ENCODE peak calls at places on chromosomes 5 and 9, in nine cellular contexts. D is stimulated activated CD4-positive, alpha-beta T cell treated with anti-CD3 and anti-CD28 coated beads, TNF-alpha, amount 100 ng/mL, for 48 hours; B is activated T-helper 1 cell treated with anti-CD3 and anti-CD28 coated beads, Interleukin-2, amount 50 U/mL, for 16 hours; S is RWPE1; R is neuronal stem cell; Z is memory B cell; G is hypothalamus; C is CD8-positive, alpha-beta memory T cell; A is ACHN. H is an unnamed sample.

GRCh38 chr5:172274951-172275753 is 8.4 kb downstream of the UBTD2 start:
- DNase-seq in D (peak), A (no peak), S (peak), R (no peak), C (peak), Z (peak), G (no peak), B (no peak), H (peak)

GRCh38 chr5:44536650-44537260 is 147.5 kb upstream of the FGF10 start:
- DNase-seq in G (no peak), S (peak), B (no peak), A (peak), Z (no peak), D (no peak), R (peak), C (no peak), H (peak)

GRCh38 chr5:56961746-56962145 is 9.8 kb upstream of the MIER3 start:
- DNase-seq in G (no peak), R (no peak), C (no peak), B (no peak), S (no peak), D (no peak), Z (no peak), A (no peak), H (no peak)

GRCh38 chr5:151023651-151024050 is 3.3 kb downstream of the GPX3 start:
- DNase-seq in S (peak), Z (no peak), B (no peak), A (no peak), C (no peak), G (no peak), R (no peak), D (no peak), H (peak)

GRCh38 chr5:168472329-168472728 is 13.9 kb upstream of the RARS1 start:
- DNase-seq in S (peak), R (no peak), D (no peak), B (no peak), C (no peak), Z (no peak), G (no peak), A (peak), H (peak)

GRCh38 chr9:91059713-91060112 is 258.1 kb downstream of the SYK start:
- DNase-seq in G (no peak), C (no peak), D (no peak), Z (no peak), S (no peak), R (no peak), B (no peak), A (no peak), H (peak)

GRCh38 chr5:122415030-122415429 is 103.0 kb downstream of the SNCAIP start:
- DNase-seq in R (no peak), C (no peak), B (no peak), A (no peak), S (no peak), G (no peak), Z (no peak), D (no peak), H (no peak)

GRCh38 chr9:89747589-89747988 is 142.8 kb downstream of the GADD45G start:
- DNase-seq in G (no peak), S (no peak), C (no peak), B (no peak), D (no peak), Z (no peak), A (no peak), R (no peak), H (no peak)

GRCh38 chr9:73179594-73179993 is 27.9 kb downstream of the ANXA1 start:
- DNase-seq in D (no peak), C (no peak), R (no peak), S (peak), A (no peak), Z (no peak), B (no peak), G (no peak), H (peak)

GRCh38 chr9:34454571-34455065 is 3.8 kb downstream of the FAM219A start:
- DNase-seq in S (peak), G (peak), A (peak), B (no peak), R (no peak), Z (no peak), C (no peak), D (no peak), H (peak)

GRCh38 chr9:113219186-113219936 is 1.7 kb downstream of the FKBP15 start:
- DNase-seq in A (no peak), R (no peak), S (no peak), G (no peak), C (no peak), B (no peak), Z (no peak), D (no peak), H (no peak)

GRCh38 chr5:95280692-95281091 is 4.2 kb downstream of the MCTP1 start:
- DNase-seq in A (no peak), Z (no peak), R (no peak), D (no peak), S (no peak), C (no peak), B (no peak), G (no peak), H (no peak)

GRCh38 chr5:16902846-16903245 is 33.2 kb downstream of the MYO10 start:
- DNase-seq in G (no peak), S (peak), C (no peak), Z (no peak), B (no peak), D (no peak), R (no peak), A (no peak), H (no peak)

GRCh38 chr9:135332979-135333748 is 146.4 kb upstream of the PPP1R26 start:
- DNase-seq in C (no peak), B (no peak), A (no peak), S (no peak), D (no peak), Z (no peak), R (no peak), G (no peak), H (no peak)

GRCh38 chr9:100700689-100701318 is 122.9 kb downstream of the CAVIN4 start:
- DNase-seq in R (peak), G (no peak), C (no peak), D (peak), B (no peak), A (peak), Z (no peak), S (no peak), H (peak)

GRCh38 chr9:109816490-109816889 is 36.5 kb downstream of the PALM2AKAP2 start:
- DNase-seq in B (no peak), D (no peak), G (no peak), S (peak), R (no peak), A (peak), Z (no peak), C (no peak), H (peak)

GRCh38 chr5:163448491-163448890 is 11.1 kb downstream of the CCNG1 start:
- DNase-seq in Z (no peak), C (no peak), G (no peak), S (no peak), B (no peak), R (no peak), D (no peak), A (no peak), H (no peak)

GRCh38 chr5:31554552-31554951 is 22.5 kb downstream of the C5orf22 start:
- DNase-seq in S (no peak), G (no peak), C (no peak), Z (no peak), B (no peak), A (no peak), R (no peak), D (no peak), H (no peak)

GRCh38 chr5:58666598-58667595 is 84.0 kb downstream of the RAB3C start:
- DNase-seq in R (peak), G (no peak), B (no peak), S (no peak), D (no peak), Z (no peak), A (no peak), C (no peak), H (peak)

GRCh38 chr5:96716007-96716406 is 53.8 kb downstream of the CAST start:
- DNase-seq in D (no peak), C (peak), S (no peak), A (no peak), Z (no peak), R (no peak), B (no peak), G (no peak), H (no peak)

GRCh38 chr9:124139001-124139400 is 118.7 kb upstream of the NEK6 start:
- DNase-seq in R (no peak), B (no peak), D (no peak), G (no peak), S (no peak), Z (no peak), C (no peak), A (no peak), H (peak)

GRCh38 chr9:92650839-92651621 is 18.9 kb downstream of the IPPK start:
- DNase-seq in S (no peak), G (no peak), Z (no peak), C (no peak), D (no peak), R (no peak), A (no peak), B (no peak), H (peak)

GRCh38 chr9:116589392-116590354 is 97.4 kb upstream of the TRIM32 start:
- DNase-seq in C (no peak), Z (no peak), G (no peak), B (no peak), S (no peak), R (no peak), A (peak), D (peak), H (peak)

GRCh38 chr5:179244051-179244450 is 101.2 kb downstream of the ADAMTS2 start:
- DNase-seq in S (no peak), Z (no peak), B (no peak), A (no peak), G (no peak), C (no peak), D (no peak), R (no peak), H (peak)

GRCh38 chr9:38066907-38067610 is 2.0 kb downstream of the SHB start:
- DNase-seq in Z (peak), C (no peak), R (no peak), A (no peak), S (no peak), D (no peak), B (no peak), G (peak), H (peak)

H was measured in cardiac fibroblast.